ENCODE peak calls at places on chromosomes 5 and 9, in nine cellular contexts. Q, T, H, K, L, F, R, B and O are unnamed samples.

GRCh38 chr5:131256507-131256823 is 7.4 kb upstream of the CDC42SE2 start:
- DNase-seq in H (no peak), T (no peak), Q (no peak), B (no peak), K (no peak), L (no peak), F (no peak), R (no peak), O (no peak)

GRCh38 chr5:56356121-56356875 is 123.2 kb upstream of the ANKRD55 start:
- DNase-seq in T (no peak), L (no peak), Q (peak; percentile 14), R (no peak), F (no peak), H (no peak), K (no peak), B (no peak), O (no peak)

GRCh38 chr9:131585375-131585774 is 40.1 kb downstream of the PRRT1B start:
- DNase-seq in Q (peak; percentile 7), H (no peak), K (no peak), T (peak; percentile 33), R (no peak), F (no peak), B (no peak), L (no peak), O (no peak)

GRCh38 chr5:8633706-8634105 is 764.8 kb downstream of the MTRR start:
- DNase-seq in L (no peak), H (no peak), T (no peak), Q (peak; percentile 37), B (no peak), F (peak; percentile 15), R (no peak), K (no peak), O (no peak)

GRCh38 chr5:36179950-36180349 is 28.0 kb downstream of the SKP2 start:
- DNase-seq in R (no peak), L (no peak), B (no peak), H (no peak), T (no peak), F (no peak), Q (no peak), K (no peak), O (no peak)

GRCh38 chr5:82359286-82359685 is 81.1 kb upstream of the RPS23 start:
- DNase-seq in R (no peak), T (no peak), B (no peak), K (no peak), H (no peak), L (no peak), F (no peak), Q (no peak), O (no peak)

GRCh38 chr9:14256588-14256987 is 57.4 kb downstream of the NFIB start:
- DNase-seq in Q (no peak), F (no peak), K (no peak), T (no peak), L (no peak), R (no peak), B (no peak), H (no peak), O (no peak)

GRCh38 chr5:65151632-65152031 is 330.1 kb downstream of the ADAMTS6 start:
- DNase-seq in R (no peak), T (no peak), K (no peak), Q (peak; percentile 26), L (no peak), F (no peak), B (no peak), H (no peak), O (no peak)

GRCh38 chr5:110342683-110343082 is 383.8 kb downstream of the TMEM232 start:
- DNase-seq in R (no peak), Q (no peak), B (no peak), H (no peak), F (no peak), K (no peak), T (no peak), L (no peak), O (no peak)

GRCh38 chr9:38417003-38417965 is 7.0 kb downstream of the IGFBPL1 start:
- DNase-seq in K (no peak), F (no peak), Q (no peak), R (no peak), L (no peak), B (no peak), H (peak; percentile 85), T (peak; percentile 24), O (peak; percentile 52)

GRCh38 chr5:17182966-17183365 is 34.5 kb upstream of the BASP1 start:
- DNase-seq in B (no peak), K (no peak), F (no peak), R (no peak), T (no peak), Q (peak; percentile 78), L (no peak), H (no peak), O (no peak)

GRCh38 chr9:107637421-107638420 is 148.2 kb upstream of the KLF4 start:
- DNase-seq in Q (peak; percentile 98), H (peak; percentile 67), B (no peak), R (peak; percentile 94), T (no peak), F (peak; percentile 81), L (peak; percentile 92), K (peak; percentile 58), O (peak; percentile 42)

GRCh38 chr5:24633705-24634325 is 11.0 kb downstream of the CDH10 start:
- DNase-seq in T (peak; percentile 47), Q (peak; percentile 11), B (no peak), R (no peak), F (peak; percentile 33), H (no peak), K (peak; percentile 8), L (no peak), O (peak; percentile 8)

GRCh38 chr9:127123239-127123935 is 952 bp upstream of the ANGPTL2 start:
- DNase-seq in Q (no peak), L (no peak), B (no peak), F (no peak), H (peak; percentile 74), K (no peak), T (no peak), R (peak; percentile 80), O (no peak)

GRCh38 chr5:39015743-39016586 is 58.2 kb downstream of the RICTOR start:
- DNase-seq in L (no peak), R (no peak), Q (peak; percentile 90), F (peak; percentile 78), B (no peak), H (peak; percentile 36), K (no peak), T (no peak), O (no peak)

GRCh38 chr9:134863306-134863902 is 17.2 kb upstream of the FCN2 start:
- DNase-seq in B (no peak), L (no peak), H (no peak), K (no peak), F (no peak), Q (no peak), T (no peak), R (peak; percentile 16), O (no peak)

GRCh38 chr9:109557481-109557880 is 59.4 kb upstream of the PTPN3 start:
- DNase-seq in F (no peak), K (no peak), L (no peak), R (no peak), B (no peak), Q (no peak), T (no peak), H (no peak), O (no peak)

GRCh38 chr5:142186821-142187594 is 78.4 kb downstream of the NDFIP1 start:
- DNase-seq in H (no peak), L (no peak), F (no peak), Q (no peak), R (no peak), B (no peak), T (no peak), K (no peak), O (no peak)

GRCh38 chr5:108924457-108924961 is 176.8 kb downstream of the FER start:
- DNase-seq in L (no peak), T (peak; percentile 35), Q (no peak), H (no peak), K (no peak), F (no peak), B (no peak), R (no peak), O (no peak)
- TF ChIP-seq CTCF in L (no peak), T (peak; percentile 52), Q (no peak), H (no peak), K (no peak), F (peak; percentile 38), B (peak; percentile 19), R (no peak), O (no peak)

GRCh38 chr5:94027145-94027544 is 285.7 kb upstream of the POU5F2 start:
- DNase-seq in L (no peak), B (no peak), H (no peak), Q (no peak), R (no peak), F (no peak), K (no peak), T (no peak), O (no peak)

GRCh38 chr5:94028001-94028400 is 286.6 kb upstream of the POU5F2 start:
- DNase-seq in H (no peak), Q (peak; percentile 4), F (no peak), L (no peak), T (no peak), R (no peak), B (no peak), K (no peak), O (no peak)

GRCh38 chr5:94024101-94024500 is 282.7 kb upstream of the POU5F2 start:
- DNase-seq in H (no peak), T (no peak), L (no peak), K (no peak), B (no peak), F (no peak), Q (peak; percentile 25), R (no peak), O (no peak)

GRCh38 chr5:94024625-94025024 is 283.2 kb upstream of the POU5F2 start:
- DNase-seq in H (no peak), F (no peak), T (no peak), K (no peak), R (no peak), Q (no peak), B (no peak), L (no peak), O (no peak)

GRCh38 chr5:94025788-94026473 is 284.5 kb upstream of the POU5F2 start:
- DNase-seq in K (no peak), Q (no peak), B (no peak), H (no peak), L (no peak), T (no peak), F (no peak), R (no peak), O (no peak)
- TF ChIP-seq CTCF in K (no peak), Q (no peak), B (no peak), H (peak; percentile 22), L (no peak), T (no peak), F (peak; percentile 25), R (no peak), O (no peak)

DNA sequence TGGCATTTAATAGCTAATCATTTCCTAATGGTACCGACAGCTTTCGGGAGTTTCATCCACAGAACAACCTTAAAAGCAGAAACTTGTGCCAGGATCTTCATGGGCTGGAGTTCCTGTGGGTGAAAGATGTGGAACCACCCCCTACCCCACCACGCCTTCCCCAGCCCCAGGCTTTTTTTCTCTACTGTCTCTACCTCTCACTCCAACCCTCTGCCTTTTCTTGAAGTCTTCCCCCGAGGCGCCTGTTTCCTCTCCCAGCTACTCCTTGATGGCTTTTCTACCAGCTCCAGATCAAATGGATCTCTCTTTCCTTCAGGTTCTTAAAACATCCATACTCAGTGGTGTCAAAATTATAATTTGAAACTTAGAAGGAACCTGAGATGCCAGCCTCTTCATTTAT is 319.6 kb downstream of the PIK3R1 start:
- DNase-seq in H (no peak), R (no peak), Q (no peak), L (no peak), F (no peak), B (no peak), K (no peak), T (no peak), O (no peak)
- TF ChIP-seq CTCF in H (no peak), R (no peak), Q (no peak), L (no peak), F (no peak), B (no peak), K (no peak), T (no peak), O (no peak)

GRCh38 chr5:151288180-151288579 is 15.4 kb downstream of the SLC36A3 start:
- DNase-seq in H (no peak), T (peak; percentile 44), L (no peak), K (peak; percentile 23), R (no peak), Q (no peak), F (no peak), B (no peak), O (peak; percentile 23)
- TF ChIP-seq CTCF in H (no peak), T (peak; percentile 73), L (no peak), K (peak; percentile 39), R (no peak), Q (no peak), F (no peak), B (peak; percentile 47), O (peak; percentile 35)